ENCODE peak calls at places on chromosomes 1 and 21, in nine cellular contexts. S, G, L, P, D, R, Z, J and A are unnamed samples.

GRCh38 chr1:52602328-52603300 is at the start of gene GPX7:
- DNase-seq in S (peak), G (peak), L (no peak), P (peak), D (peak), R (no peak), Z (peak), J (peak), A (peak)

GRCh38 chr1:241627453-241628329 is 12.5 kb downstream of the CHML start:
- DNase-seq in S (peak), G (peak), L (peak), P (no peak), D (peak), R (peak), Z (peak), J (peak), A (no peak)

GRCh38 chr1:2382621-2383361 is 8.6 kb downstream of the MORN1 start:
- DNase-seq in S (no peak), G (peak), L (peak), P (no peak), D (peak), R (no peak), Z (no peak), J (peak), A (no peak)

GRCh38 chr1:95197616-95198252 is 36.3 kb upstream of the RWDD3 start:
- DNase-seq in S (no peak), G (peak), L (no peak), P (no peak), D (no peak), R (peak), Z (no peak), J (no peak), A (no peak)

GRCh38 chr1:35324486-35324885 is 56.0 kb downstream of the ZMYM4 start:
- DNase-seq in S (no peak), G (peak), L (no peak), P (no peak), D (no peak), R (no peak), Z (no peak), J (no peak), A (no peak)

GRCh38 chr1:229924639-229925038 is 142.4 kb upstream of the GALNT2 start:
- DNase-seq in S (no peak), G (no peak), L (no peak), P (no peak), D (no peak), R (no peak), Z (no peak), J (no peak), A (no peak)

GRCh38 chr1:36175137-36176095 is 19.5 kb downstream of the MAP7D1 start:
- DNase-seq in S (no peak), G (no peak), L (no peak), P (no peak), D (peak), R (no peak), Z (no peak), J (peak), A (no peak)

GRCh38 chr1:14366361-14367018 is 232.0 kb upstream of the KAZN start:
- DNase-seq in S (no peak), G (no peak), L (no peak), P (no peak), D (peak), R (peak), Z (no peak), J (no peak), A (no peak)

GRCh38 chr21:21324297-21324696 is 326.1 kb downstream of the NCAM2 start:
- DNase-seq in S (no peak), G (no peak), L (no peak), P (no peak), D (peak), R (no peak), Z (no peak), J (no peak), A (no peak)

GRCh38 chr1:157429841-157430240 is 122.5 kb downstream of the FCRL5 start:
- DNase-seq in S (no peak), G (no peak), L (no peak), P (no peak), D (no peak), R (no peak), Z (no peak), J (no peak), A (no peak)

GRCh38 chr1:148309940-148310500 is 157.9 kb upstream of the NBPF11 start:
- DNase-seq in S (no peak), G (no peak), L (no peak), P (no peak), D (peak), R (no peak), Z (no peak), J (no peak), A (no peak)

GRCh38 chr1:65177457-65177856 is 29.5 kb downstream of the AK4 start:
- DNase-seq in S (no peak), G (peak), L (peak), P (no peak), D (no peak), R (no peak), Z (no peak), J (no peak), A (no peak)

GRCh38 chr1:221724931-221725605 is 16.8 kb downstream of the DUSP10 start:
- DNase-seq in S (no peak), G (peak), L (no peak), P (no peak), D (no peak), R (no peak), Z (no peak), J (no peak), A (no peak)

GRCh38 chr1:53188099-53188498 is 8.5 kb upstream of the CPT2 start:
- DNase-seq in S (no peak), G (peak), L (no peak), P (no peak), D (no peak), R (no peak), Z (no peak), J (no peak), A (no peak)

GRCh38 chr1:202049129-202049528 is 38.7 kb downstream of the ELF3 start:
- DNase-seq in S (no peak), G (no peak), L (no peak), P (no peak), D (no peak), R (no peak), Z (no peak), J (peak), A (no peak)

GRCh38 chr21:46557919-46558392 is 46.9 kb downstream of the S100B start:
- DNase-seq in S (no peak), G (no peak), L (no peak), P (peak), D (no peak), R (no peak), Z (no peak), J (no peak), A (no peak)

GRCh38 chr1:180974236-180974635 is 48.4 kb downstream of the STX6 start:
- DNase-seq in S (no peak), G (no peak), L (no peak), P (no peak), D (no peak), R (no peak), Z (no peak), J (no peak), A (no peak)

GRCh38 chr1:89566761-89567174 is 42.1 kb downstream of the LRRC8B start:
- DNase-seq in S (no peak), G (no peak), L (no peak), P (no peak), D (peak), R (peak), Z (no peak), J (peak), A (no peak)

GRCh38 chr1:66262233-66262632 is 271.7 kb upstream of the SGIP1 start:
- DNase-seq in S (no peak), G (peak), L (peak), P (no peak), D (no peak), R (no peak), Z (no peak), J (no peak), A (no peak)

GRCh38 chr1:150567717-150568561 is 11.5 kb downstream of the MCL1 start:
- DNase-seq in S (no peak), G (peak), L (no peak), P (peak), D (peak), R (peak), Z (no peak), J (peak), A (no peak)

GRCh38 chr1:4021895-4022268 is 121.8 kb upstream of the C1orf174 start:
- DNase-seq in S (no peak), G (no peak), L (no peak), P (no peak), D (no peak), R (no peak), Z (no peak), J (no peak), A (no peak)

GRCh38 chr1:172283766-172284165 is 136.7 kb upstream of the C1orf105 start:
- DNase-seq in S (no peak), G (no peak), L (no peak), P (no peak), D (no peak), R (no peak), Z (no peak), J (no peak), A (no peak)

GRCh38 chr1:43527111-43527878 is 3.4 kb upstream of the PTPRF start:
- DNase-seq in S (no peak), G (no peak), L (no peak), P (no peak), D (no peak), R (no peak), Z (no peak), J (no peak), A (no peak)

GRCh38 chr21:45505416-45506021 is 36.7 kb downstream of the SLC19A1 start:
- DNase-seq in S (no peak), G (no peak), L (no peak), P (no peak), D (no peak), R (no peak), Z (no peak), J (peak), A (no peak)

GRCh38 chr1:112991721-112992120 is 35.7 kb upstream of the SLC16A1 start:
- DNase-seq in S (no peak), G (no peak), L (no peak), P (no peak), D (no peak), R (no peak), Z (no peak), J (no peak), A (no peak)

GRCh38 chr1:243595527-243596206 is 254.4 kb downstream of the AKT3 start:
- DNase-seq in S (no peak), G (peak), L (no peak), P (no peak), D (no peak), R (no peak), Z (no peak), J (no peak), A (no peak)

GRCh38 chr1:23394664-23395063 is 25.0 kb upstream of the ZNF436 start:
- DNase-seq in S (no peak), G (peak), L (no peak), P (no peak), D (peak), R (no peak), Z (no peak), J (peak), A (no peak)

GRCh38 chr1:225882699-225883615 is 777 bp upstream of the TMEM63A start:
- DNase-seq in S (no peak), G (peak), L (no peak), P (peak), D (peak), R (no peak), Z (no peak), J (peak), A (no peak)

GRCh38 chr21:44533891-44534627 is 5.9 kb downstream of the KRTAP10-1 start:
- DNase-seq in S (no peak), G (no peak), L (peak), P (no peak), D (no peak), R (no peak), Z (no peak), J (no peak), A (no peak)

GRCh38 chr1:111570781-111571181 is 48.8 kb upstream of the RAP1A start:
- DNase-seq in S (no peak), G (peak), L (peak), P (peak), D (peak), R (no peak), Z (peak), J (peak), A (peak)

GRCh38 chr1:210260087-210260486 is 27.5 kb downstream of the SERTAD4 start:
- DNase-seq in S (no peak), G (no peak), L (no peak), P (no peak), D (no peak), R (no peak), Z (no peak), J (no peak), A (no peak)

GRCh38 chr1:96374076-96374762 is 347.4 kb upstream of the PTBP2 start:
- DNase-seq in S (no peak), G (peak), L (no peak), P (no peak), D (no peak), R (no peak), Z (no peak), J (no peak), A (no peak)

GRCh38 chr1:192003295-192004083 is 154.8 kb upstream of the RGS18 start:
- DNase-seq in S (no peak), G (no peak), L (no peak), P (no peak), D (no peak), R (no peak), Z (no peak), J (no peak), A (no peak)

GRCh38 chr1:44408181-44409018 is 3.3 kb downstream of the RNF220 start:
- DNase-seq in S (no peak), G (no peak), L (no peak), P (peak), D (peak), R (no peak), Z (no peak), J (no peak), A (no peak)

GRCh38 chr1:160108888-160109662 is 6.5 kb upstream of the ATP1A2 start:
- DNase-seq in S (peak), G (peak), L (peak), P (no peak), D (peak), R (no peak), Z (no peak), J (peak), A (no peak)

GRCh38 chr1:203225054-203225453 is 4.4 kb downstream of the CHIT1 start:
- DNase-seq in S (no peak), G (no peak), L (no peak), P (no peak), D (no peak), R (no peak), Z (no peak), J (no peak), A (no peak)

GRCh38 chr1:87137342-87137739 is 191.3 kb upstream of the LMO4 start:
- DNase-seq in S (no peak), G (no peak), L (no peak), P (no peak), D (no peak), R (no peak), Z (no peak), J (no peak), A (no peak)

GRCh38 chr21:34592120-34592561 is 22.8 kb downstream of the RCAN1 start:
- DNase-seq in S (no peak), G (no peak), L (no peak), P (no peak), D (no peak), R (no peak), Z (no peak), J (peak), A (no peak)

GRCh38 chr1:222454196-222454595 is 93.7 kb downstream of the HHIPL2 start:
- DNase-seq in S (no peak), G (peak), L (no peak), P (no peak), D (no peak), R (no peak), Z (no peak), J (no peak), A (no peak)